ENCODE peak calls at places on chromosomes 1 and 21, in seven cellular contexts. L, V, E, F, Z, B and I are unnamed samples.
A peak's percentile ranks its signal among the peaks of the same experiment; 100 is the strongest.

GRCh38 chr1:48875736-48876135 is 99.0 kb upstream of the BEND5 start:
- DNase-seq in F (no peak), L (no peak), E (no peak), B (no peak), V (no peak), Z (no peak), I (no peak)

GRCh38 chr1:53142226-53142853 is at the start of gene SLC1A7:
- DNase-seq in B (no peak), Z (no peak), F (no peak), L (no peak), V (no peak), E (no peak), I (no peak)

GRCh38 chr1:161098161-161099068 is at the start of gene KLHDC9:
- DNase-seq in E (no peak), Z (peak; percentile 36), B (peak; percentile 65), F (peak; percentile 88), V (no peak), L (peak; percentile 80), I (peak; percentile 46)

GRCh38 chr1:153565529-153566374 is at the start of gene S100A2:
- DNase-seq in Z (no peak), F (no peak), B (peak; percentile 60), V (peak; percentile 53), E (peak; percentile 74), L (peak; percentile 86), I (no peak)

GRCh38 chr1:31482478-31483011 is 69.5 kb downstream of the SERINC2 start:
- DNase-seq in F (no peak), B (no peak), E (no peak), L (no peak), Z (no peak), V (no peak), I (no peak)

GRCh38 chr1:12441414-12442105 is 176.4 kb downstream of the DHRS3 start:
- DNase-seq in B (no peak), V (no peak), E (no peak), F (no peak), L (no peak), Z (no peak), I (no peak)

GRCh38 chr1:155126494-155127104 is 1.1 kb upstream of the EFNA1 start:
- DNase-seq in E (no peak), F (peak; percentile 61), B (no peak), Z (no peak), V (no peak), L (peak; percentile 61), I (peak; percentile 50)

GRCh38 chr1:76298399-76298798 is 223.9 kb downstream of the ST6GALNAC3 start:
- DNase-seq in F (no peak), B (no peak), Z (no peak), V (no peak), L (no peak), E (no peak), I (no peak)

GRCh38 chr21:34367320-34367935 is 3.6 kb downstream of the KCNE2 start:
- DNase-seq in F (peak; percentile 44), L (peak; percentile 80), B (peak; percentile 31), Z (no peak), V (peak; percentile 89), E (peak; percentile 52), I (peak; percentile 11)

GRCh38 chr1:247456024-247456423 is 1.9 kb downstream of the OR2B11 start:
- DNase-seq in V (no peak), L (no peak), B (no peak), F (no peak), E (no peak), Z (no peak), I (no peak)

GRCh38 chr21:35606578-35606977 is 453.7 kb downstream of the SETD4 start:
- DNase-seq in F (no peak), V (peak; percentile 95), Z (no peak), L (no peak), E (no peak), B (no peak), I (no peak)

GRCh38 chr1:32753532-32754281 is 51.1 kb upstream of the SYNC start:
- DNase-seq in L (peak; percentile 77), B (peak; percentile 65), F (peak; percentile 94), E (no peak), V (peak; percentile 59), Z (peak; percentile 19), I (peak; percentile 33)

GRCh38 chr1:109490934-109491302 is 3.0 kb upstream of the CYB561D1 start:
- DNase-seq in V (no peak), B (no peak), E (no peak), Z (no peak), F (no peak), L (no peak), I (no peak)

GRCh38 chr1:243275316-243275715 is 19.5 kb downstream of the SDCCAG8 start:
- DNase-seq in F (no peak), V (no peak), Z (no peak), B (no peak), E (no peak), L (no peak), I (no peak)

GRCh38 chr1:166951050-166951449 is 24.3 kb downstream of the ILDR2 start:
- DNase-seq in B (no peak), V (no peak), E (no peak), L (no peak), F (no peak), Z (no peak), I (no peak)

GRCh38 chr1:108627256-108627655 is 33.6 kb downstream of the HENMT1 start:
- DNase-seq in F (no peak), V (no peak), B (no peak), E (no peak), Z (no peak), L (no peak), I (no peak)

GRCh38 chr1:3903141-3904005 is 3.3 kb upstream of the C1orf174 start:
- DNase-seq in V (peak; percentile 29), B (no peak), L (no peak), E (no peak), Z (no peak), F (no peak), I (no peak)

GRCh38 chr1:44409019-44409602 is 4.1 kb downstream of the RNF220 start:
- DNase-seq in E (no peak), Z (no peak), B (no peak), F (no peak), V (no peak), L (no peak), I (no peak)

GRCh38 chr1:37434292-37434907 is 40.0 kb upstream of the ZC3H12A start:
- DNase-seq in F (peak; percentile 89), Z (peak; percentile 32), E (no peak), B (peak; percentile 66), L (no peak), V (peak; percentile 23), I (peak; percentile 54)

GRCh38 chr1:184716158-184716557 is 38.5 kb downstream of the EDEM3 start:
- DNase-seq in E (no peak), V (no peak), B (no peak), L (no peak), F (no peak), Z (no peak), I (no peak)

GRCh38 chr1:220874201-220874655 is 5.0 kb upstream of the HLX start:
- DNase-seq in V (no peak), E (no peak), Z (no peak), B (no peak), F (peak; percentile 70), L (no peak), I (no peak)

GRCh38 chr1:186829679-186830587 is 1.2 kb downstream of the PLA2G4A start:
- DNase-seq in E (no peak), V (no peak), L (no peak), Z (no peak), B (no peak), F (no peak), I (no peak)

GRCh38 chr1:58575831-58576726 is 973 bp downstream of the TACSTD2 start:
- DNase-seq in B (no peak), E (no peak), F (no peak), V (no peak), L (no peak), Z (no peak), I (no peak)

GRCh38 chr1:206739411-206740076 is 31.0 kb upstream of the IL19 start:
- DNase-seq in B (no peak), Z (no peak), V (peak; percentile 68), F (no peak), L (no peak), E (no peak), I (no peak)

GRCh38 chr1:68346192-68346808 is 103.5 kb downstream of the RPE65 start:
- DNase-seq in V (peak; percentile 34), F (no peak), B (no peak), Z (no peak), L (no peak), E (no peak), I (no peak)

GRCh38 chr1:216815239-216815955 is 92.2 kb upstream of the ESRRG start:
- DNase-seq in L (no peak), B (no peak), V (peak; percentile 56), F (peak; percentile 40), E (no peak), Z (no peak), I (no peak)

GRCh38 chr1:212537610-212538009 is 71.0 kb upstream of the ATF3 start:
- DNase-seq in E (no peak), Z (no peak), V (no peak), F (no peak), L (no peak), B (no peak), I (no peak)

GRCh38 chr1:243765676-243766075 is 84.4 kb downstream of the AKT3 start:
- DNase-seq in V (no peak), E (no peak), F (no peak), L (no peak), Z (no peak), B (no peak), I (no peak)

GRCh38 chr1:9685833-9686232 is 34.3 kb downstream of the PIK3CD start:
- DNase-seq in E (no peak), L (no peak), B (no peak), F (no peak), V (no peak), Z (no peak), I (no peak)

GRCh38 chr21:42062543-42063022 is 8.5 kb upstream of the UMODL1 start:
- DNase-seq in E (no peak), Z (peak; percentile 58), V (no peak), B (peak; percentile 50), F (no peak), L (no peak), I (peak; percentile 94)

GRCh38 chr1:27821761-27822315 is 8.7 kb upstream of the PPP1R8 start:
- DNase-seq in E (no peak), L (no peak), B (no peak), F (no peak), V (no peak), Z (no peak), I (no peak)

GRCh38 chr1:234611799-234612351 is 1.9 kb upstream of the IRF2BP2 start:
- DNase-seq in B (no peak), Z (no peak), E (no peak), V (no peak), F (no peak), L (peak; percentile 61), I (peak; percentile 14)

GRCh38 chr1:20713440-20713839 is 4.4 kb downstream of the KIF17 start:
- DNase-seq in L (no peak), V (no peak), Z (no peak), F (no peak), E (no peak), B (no peak), I (no peak)

GRCh38 chr1:28516518-28516956 is 10.7 kb downstream of the RCC1 start:
- DNase-seq in F (no peak), V (no peak), E (no peak), B (no peak), Z (no peak), L (no peak), I (no peak)